ENCODE peak calls at places on chromosomes 3 and 15, in four cellular contexts. J, S, M and X are unnamed samples.

GRCh38 chr3:11808231-11808630 is 38.5 kb downstream of the TAMM41 start:
- DNase-seq in J (no peak), S (no peak), M (no peak), X (no peak)

GRCh38 chr3:46880884-46881818 is 3.6 kb downstream of the PTH1R start:
- DNase-seq in J (no peak), S (no peak), M (no peak), X (no peak)

GRCh38 chr3:42164635-42165034 is 73.5 kb downstream of the TRAK1 start:
- DNase-seq in J (no peak), S (no peak), M (no peak), X (no peak)

GRCh38 chr15:74863239-74864056 is 9.7 kb downstream of the SCAMP2 start:
- DNase-seq in J (no peak), S (no peak), M (no peak), X (no peak)

GRCh38 chr15:68581725-68582124 is 2.9 kb downstream of the CORO2B start:
- DNase-seq in J (no peak), S (no peak), M (no peak), X (no peak)

GRCh38 chr3:23696842-23697241 is 108.9 kb upstream of the UBE2E1 start:
- DNase-seq in J (no peak), S (no peak), M (no peak), X (no peak)

GRCh38 chr3:26437678-26438077 is 184.9 kb upstream of the LRRC3B start:
- DNase-seq in J (no peak), S (no peak), M (no peak), X (no peak)

GRCh38 chr3:160956785-160957184 is 148.4 kb downstream of the B3GALNT1 start:
- DNase-seq in J (peak; percentile 52), S (no peak), M (no peak), X (no peak)

GRCh38 chr3:100099621-100100020 is 14.7 kb downstream of the FILIP1L start:
- DNase-seq in J (no peak), S (no peak), M (no peak), X (no peak)